ENCODE peak calls at places on chromosomes 11 and 22, in four cellular contexts. H is K562, E is transverse colon, J is HL-60. X is an unnamed sample.

GRCh38 chr11:9656864-9657263 is 7.0 kb upstream of the SWAP70 start:
- DNase-seq in J (no peak), E (no peak), H (no peak), X (no peak)

GRCh38 chr11:63583288-63583687 is 20.1 kb upstream of the PLAAT2 start:
- DNase-seq in H (no peak), J (no peak), E (no peak), X (no peak)

GRCh38 chr11:45468265-45468856 is 182.2 kb upstream of the SYT13 start:
- DNase-seq in H (peak), E (no peak), J (no peak), X (no peak)

GRCh38 chr22:19761500-19762314 is 1.1 kb downstream of the TBX1 start:
- DNase-seq in E (no peak), J (no peak), H (peak), X (no peak)

GRCh38 chr11:563812-564578 is 3.2 kb downstream of the RASSF7 start:
- DNase-seq in H (no peak), J (no peak), E (no peak), X (peak)

GRCh38 chr11:134332782-134333181 is 994 bp downstream of the GLB1L2 start:
- DNase-seq in E (no peak), J (no peak), H (no peak), X (no peak)

GRCh38 chr11:69003866-69004311 is 9.2 kb downstream of the MRGPRF start:
- DNase-seq in H (no peak), J (no peak), E (no peak), X (no peak)

GRCh38 chr11:1568451-1568911 is 3.6 kb downstream of the DUSP8 start:
- DNase-seq in E (no peak), J (no peak), H (no peak), X (peak)

GRCh38 chr22:41380993-41381328 is 781 bp upstream of the TEF start:
- DNase-seq in H (peak), J (no peak), E (peak), X (no peak)

GRCh38 chr22:37777122-37777687 is 30.5 kb upstream of the GCAT start:
- DNase-seq in E (peak), H (peak), J (no peak), X (peak)

GRCh38 chr11:92159931-92160330 is 64.7 kb upstream of the FAT3 start:
- DNase-seq in E (no peak), H (no peak), J (no peak), X (no peak)

GRCh38 chr11:12901272-12901671 is 107.8 kb upstream of the RASSF10 start:
- DNase-seq in E (no peak), H (no peak), J (no peak), X (no peak)

GRCh38 chr11:12897867-12898266 is 111.2 kb upstream of the RASSF10 start:
- DNase-seq in H (no peak), E (peak), J (no peak), X (no peak)

GRCh38 chr11:12902784-12903491 is 106.2 kb upstream of the RASSF10 start:
- DNase-seq in E (no peak), H (no peak), J (no peak), X (no peak)

GRCh38 chr11:12901874-12902481 is 107.1 kb upstream of the RASSF10 start:
- DNase-seq in E (no peak), H (no peak), J (no peak), X (no peak)

GRCh38 chr11:12900496-12900895 is 108.6 kb upstream of the RASSF10 start:
- DNase-seq in E (no peak), H (no peak), J (no peak), X (no peak)
- TF ChIP-seq POLR2AphosphoS5 in E (no peak), H (no peak), J (no peak), X (no peak)

DNA sequence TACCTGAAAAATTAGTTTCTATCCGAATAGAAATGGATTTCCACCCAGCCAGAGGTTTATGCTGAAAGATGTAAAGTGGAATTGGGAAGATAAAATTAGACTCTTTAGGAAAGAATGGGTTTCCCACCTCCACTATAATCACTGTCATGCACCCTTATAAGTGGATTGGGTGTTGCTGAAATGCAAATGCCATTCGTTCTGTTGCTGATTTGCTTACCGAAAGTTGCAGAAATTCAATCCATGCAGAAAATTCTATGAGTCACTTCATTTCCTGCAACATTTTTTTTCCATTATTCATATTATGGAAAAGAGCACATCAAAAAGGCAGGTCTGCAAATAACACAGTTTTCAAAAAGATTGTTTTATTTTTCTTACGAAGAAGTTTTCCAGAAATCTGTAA is 65.6 kb downstream of the LDLRAD3 start:
- DNase-seq in E (no peak), H (no peak), J (no peak), X (no peak)
- H3K4me3 ChIP-seq in E (no peak), H (no peak), J (no peak), X (no peak)

GRCh38 chr11:40417627-40418026 is 1041.8 kb downstream of the LRRC4C start:
- DNase-seq in J (no peak), H (no peak), E (no peak), X (no peak)
- TF ChIP-seq POLR2AphosphoS5 in J (no peak), H (no peak), E (no peak), X (no peak)

GRCh38 chr11:67301313-67301921 is 1.9 kb upstream of the SSH3 start:
- DNase-seq in H (no peak), J (no peak), E (peak), X (peak)
- H3K4me3 ChIP-seq in H (no peak), J (no peak), E (no peak), X (no peak)

GRCh38 chr11:125689460-125689859 is 8.8 kb upstream of the ACRV1 start:
- DNase-seq in E (no peak), H (no peak), J (no peak), X (no peak)
- TF ChIP-seq POLR2AphosphoS5 in E (no peak), H (no peak), J (no peak), X (no peak)

DNA sequence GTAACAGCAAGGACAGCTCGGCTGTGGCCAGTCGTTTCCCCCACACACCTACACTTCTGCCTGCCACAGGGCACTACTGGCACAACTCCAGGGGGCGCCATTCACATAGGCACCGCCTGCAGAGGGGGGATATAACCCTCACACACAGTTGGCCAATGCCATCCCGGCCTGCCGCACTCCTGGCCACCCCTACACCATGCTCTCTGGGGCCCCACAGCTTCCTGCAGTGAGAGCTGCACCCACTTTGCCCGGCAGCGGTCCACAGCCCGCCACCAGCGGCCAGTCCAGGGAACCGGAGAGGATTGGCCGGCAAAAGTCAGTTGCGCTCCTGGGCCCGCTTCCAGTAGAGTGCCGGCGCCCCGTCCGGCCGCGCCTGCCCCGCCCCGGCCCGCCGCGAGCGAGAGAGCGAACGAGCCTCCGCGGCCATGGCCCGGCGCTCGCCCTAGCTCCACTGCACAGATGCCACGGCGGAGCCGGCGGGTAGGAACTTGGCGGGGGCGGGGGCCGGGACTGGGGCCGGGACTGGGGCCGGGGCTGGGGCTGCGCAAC is 25.6 kb upstream of the SUSD2 start:
- DNase-seq in H (no peak), E (peak), J (peak), X (peak)
- H3K4me3 ChIP-seq in H (no peak), E (peak), J (peak), X (peak)

DNA sequence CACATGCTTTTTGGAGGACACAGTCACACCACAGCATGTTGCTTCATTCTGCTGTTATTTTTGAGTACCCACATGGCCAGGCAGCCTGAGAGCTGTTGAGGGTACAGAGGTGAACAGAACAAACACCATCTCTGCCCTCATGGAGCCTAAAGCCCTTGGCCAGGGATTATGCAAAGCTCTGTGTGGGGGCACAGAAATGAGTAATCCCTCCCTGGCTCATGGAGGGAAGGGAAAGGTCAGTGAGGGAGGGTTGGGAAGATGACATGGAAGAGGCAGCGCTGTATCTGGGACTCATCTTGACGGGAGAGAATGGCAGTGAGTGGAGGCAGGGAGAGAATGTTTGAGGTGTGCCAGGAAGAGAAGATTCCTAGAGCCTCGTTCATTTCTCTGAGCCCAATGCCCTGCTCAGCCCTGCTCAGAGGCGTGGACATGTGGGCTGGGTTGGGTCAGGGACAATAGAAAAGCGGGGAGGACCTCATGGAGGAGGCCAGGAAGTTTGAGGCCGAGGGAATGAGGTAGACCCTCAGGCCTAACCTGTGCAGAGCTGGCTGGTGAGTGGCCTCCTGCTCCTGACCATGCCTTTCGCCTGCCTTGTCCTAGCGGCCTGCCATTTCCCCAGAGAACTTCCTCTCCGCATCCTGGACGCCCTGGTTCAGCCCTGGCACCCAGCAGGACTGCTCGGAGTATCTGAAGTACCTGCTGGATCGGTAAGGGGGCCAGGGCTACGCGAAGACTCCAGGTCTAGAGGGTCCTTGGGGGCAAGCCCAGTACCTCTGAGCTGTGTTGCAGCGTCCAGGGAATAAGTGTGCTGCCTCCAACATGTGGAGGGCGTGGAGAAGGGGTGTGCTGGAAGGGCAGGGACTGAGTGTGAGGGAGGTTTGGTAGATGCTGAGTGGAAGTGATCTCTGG is 19.8 kb downstream of the USP35 start:
- DNase-seq in J (no peak), E (no peak), H (no peak), X (no peak)
- TF ChIP-seq POLR2AphosphoS5 in J (no peak), E (no peak), H (no peak), X (no peak)

DNA sequence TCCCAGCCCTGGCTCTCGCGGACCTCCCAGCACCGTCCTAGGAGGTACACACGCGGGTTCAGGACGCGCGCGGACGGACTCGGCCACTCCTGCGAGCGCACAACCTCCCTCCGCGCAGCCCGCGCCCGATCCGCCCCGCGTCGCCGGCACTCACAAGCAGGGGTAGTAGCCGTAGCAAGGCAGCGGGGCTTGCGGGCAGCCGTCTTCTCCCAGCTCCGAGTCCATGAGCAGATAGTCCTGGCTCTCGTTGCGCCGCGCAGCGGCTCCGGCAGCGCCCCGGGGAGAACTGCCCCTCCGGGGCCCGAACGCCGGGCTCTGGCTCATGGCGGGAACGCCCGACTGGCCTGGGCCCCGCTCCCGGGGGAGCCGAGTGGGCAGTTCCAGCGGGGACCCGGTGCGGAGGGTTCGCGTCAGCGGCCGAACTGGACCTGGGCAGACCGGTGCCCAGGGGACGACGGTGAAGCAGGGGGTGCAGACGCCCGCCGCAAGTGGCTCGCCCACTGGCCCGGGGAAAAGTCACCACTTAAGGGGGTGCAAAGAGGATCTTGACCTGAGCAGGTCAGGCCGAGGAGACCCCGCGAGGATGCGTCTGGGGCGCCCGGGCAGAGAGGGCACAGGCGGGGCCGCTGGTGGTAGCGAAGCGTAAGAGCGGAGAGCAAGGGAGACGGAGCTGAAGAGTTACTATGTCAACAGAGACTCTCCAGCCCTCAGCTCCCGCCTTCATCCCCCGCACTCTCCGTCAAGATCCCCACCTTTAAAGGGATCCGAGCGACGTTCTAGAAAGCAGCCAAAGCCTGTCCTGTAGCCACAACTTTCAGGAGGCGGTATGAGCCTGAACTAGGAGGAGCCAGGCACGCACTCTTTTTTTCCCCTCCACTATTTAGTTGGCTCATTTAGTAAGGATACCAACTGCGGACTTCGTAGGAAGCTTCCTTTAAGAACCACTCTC is at the start of gene TRPC6:
- DNase-seq in H (no peak), E (peak), J (no peak), X (no peak)
- H3K4me3 ChIP-seq in H (no peak), E (peak), J (no peak), X (peak)

X was measured in upper lobe of left lung.